ENCODE peak calls at places on chromosomes 11 and 22, in nine cellular contexts. P, H, C, Q, R, S, K, N and I are unnamed samples.

GRCh38 chr11:19890308-19890707 is 177.7 kb downstream of the NAV2 start:
- DNase-seq in H (no peak), Q (no peak), K (no peak), P (no peak), C (no peak), S (no peak), N (peak), R (no peak), I (no peak)

GRCh38 chr22:25362215-25362882 is 142.9 kb downstream of the CRYBB2 start:
- DNase-seq in H (peak), C (peak), Q (peak), S (peak), N (peak), K (peak), P (peak), R (peak), I (peak)

GRCh38 chr11:61893981-61894380 is 2.6 kb upstream of the FADS3 start:
- DNase-seq in S (no peak), P (no peak), R (no peak), Q (no peak), H (no peak), C (no peak), K (no peak), N (peak), I (no peak)

GRCh38 chr22:49046546-49047305 is 780.9 kb downstream of the BRD1 start:
- DNase-seq in C (peak), R (peak), Q (no peak), H (peak), K (no peak), N (no peak), P (peak), S (no peak), I (no peak)

GRCh38 chr11:94732617-94733292 is 35.4 kb upstream of the AMOTL1 start:
- DNase-seq in P (no peak), S (no peak), N (peak), C (peak), K (peak), R (no peak), Q (no peak), H (no peak), I (peak)

GRCh38 chr11:32706985-32707736 is 87.3 kb downstream of the CCDC73 start:
- DNase-seq in N (peak), K (no peak), C (no peak), H (no peak), Q (no peak), S (no peak), P (peak), R (peak), I (no peak)

GRCh38 chr11:619625-620050 is 3.9 kb upstream of the IRF7 start:
- DNase-seq in C (no peak), R (no peak), N (no peak), S (no peak), P (no peak), Q (no peak), K (peak), H (no peak), I (no peak)

GRCh38 chr11:3182462-3182852 is 17.3 kb upstream of the OSBPL5 start:
- DNase-seq in N (no peak), Q (no peak), P (no peak), C (no peak), S (no peak), K (peak), H (no peak), R (no peak), I (no peak)

GRCh38 chr22:27489265-27489675 is 312.3 kb downstream of the MN1 start:
- DNase-seq in R (peak), C (no peak), P (no peak), N (no peak), S (peak), K (no peak), H (no peak), Q (peak), I (no peak)

GRCh38 chr11:48093323-48093722 is 113.0 kb downstream of the PTPRJ start:
- DNase-seq in N (no peak), R (no peak), S (no peak), H (no peak), Q (no peak), P (no peak), C (no peak), K (no peak), I (no peak)

GRCh38 chr22:47634342-47634741 is 871.9 kb downstream of the TBC1D22A start:
- DNase-seq in N (no peak), H (no peak), Q (no peak), K (no peak), P (no peak), S (no peak), R (no peak), C (no peak), I (peak)

GRCh38 chr22:21651521-21652009 is 9.5 kb downstream of the SDF2L1 start:
- DNase-seq in K (no peak), P (no peak), R (no peak), S (no peak), H (no peak), C (no peak), N (no peak), Q (no peak), I (no peak)

GRCh38 chr11:37712246-37712645 is 1114.2 kb upstream of the RAG2 start:
- DNase-seq in N (no peak), R (no peak), H (no peak), S (no peak), P (no peak), C (no peak), K (no peak), Q (no peak), I (no peak)

GRCh38 chr11:63802637-63803414 is 10.4 kb upstream of the SPINDOC start:
- DNase-seq in S (no peak), Q (no peak), P (peak), H (no peak), C (peak), K (no peak), N (no peak), R (no peak), I (no peak)

GRCh38 chr11:13040969-13041561 is 31.9 kb downstream of the RASSF10 start:
- DNase-seq in P (no peak), Q (no peak), C (peak), K (no peak), H (no peak), S (no peak), N (no peak), R (no peak), I (peak)

GRCh38 chr11:130115218-130115617 is 44.4 kb upstream of the ST14 start:
- DNase-seq in C (no peak), S (no peak), K (no peak), R (no peak), N (peak), H (no peak), Q (no peak), P (no peak), I (no peak)

GRCh38 chr11:74948898-74949747 is at the start of the genes SPCS2 and XRRA1:
- DNase-seq in S (peak), C (peak), P (peak), R (peak), H (peak), N (peak), Q (peak), K (peak), I (peak)
- TF ChIP-seq POLR2AphosphoS5 in S (peak), C (peak), P (peak), R (peak), H (peak), N (peak), Q (peak), K (peak), I (peak)

DNA sequence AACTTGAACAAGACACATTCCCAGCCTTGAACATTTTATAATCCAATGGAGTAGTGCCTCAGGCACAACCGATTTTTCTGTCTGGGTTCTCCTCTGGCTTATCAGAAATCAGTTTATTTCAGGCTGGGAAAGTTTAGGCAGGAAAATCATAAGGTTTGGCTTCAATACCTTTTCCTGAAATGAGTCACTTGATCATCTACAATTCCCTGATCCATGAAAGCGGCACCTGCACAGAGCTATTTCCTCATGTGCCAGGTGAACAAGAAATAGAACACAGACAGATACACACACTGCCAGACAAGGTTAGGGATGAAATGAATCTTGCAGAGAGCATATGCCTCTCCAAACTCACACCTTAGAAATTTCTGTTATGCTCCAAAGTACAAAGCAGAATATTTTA is 106.7 kb upstream of the OR9G4 start:
- DNase-seq in N (no peak), K (no peak), R (no peak), P (no peak), S (peak), C (no peak), Q (peak), H (no peak), I (no peak)
- TF ChIP-seq CTCF in N (no peak), K (no peak), R (no peak), P (no peak), S (no peak), C (no peak), Q (no peak), H (no peak), I (no peak)

GRCh38 chr11:103370076-103370475 is 260.9 kb downstream of the DYNC2H1 start:
- DNase-seq in Q (no peak), P (no peak), K (no peak), S (no peak), H (no peak), C (no peak), R (no peak), N (no peak), I (no peak)
- H3K4me3 ChIP-seq in Q (no peak), P (no peak), K (no peak), S (no peak), H (no peak), C (no peak), R (no peak), N (no peak), I (no peak)

GRCh38 chr11:67277231-67277961 is 11.1 kb downstream of the GRK2 start:
- DNase-seq in H (peak), Q (peak), R (no peak), N (peak), P (no peak), K (peak), C (peak), S (peak), I (peak)
- TF ChIP-seq POLR2AphosphoS5 in H (no peak), Q (peak), R (no peak), N (peak), P (no peak), K (peak), C (peak), S (peak), I (peak)

GRCh38 chr11:1734571-1735081 is 15.8 kb downstream of the IFITM10 start:
- DNase-seq in S (no peak), P (no peak), K (no peak), R (no peak), N (no peak), C (no peak), Q (no peak), H (no peak), I (no peak)
- TF ChIP-seq CTCF in S (no peak), P (no peak), K (no peak), R (no peak), N (no peak), C (no peak), Q (no peak), H (no peak), I (no peak)

GRCh38 chr22:30265131-30265720 is 1.4 kb downstream of the OSM start:
- DNase-seq in P (no peak), K (no peak), C (no peak), S (no peak), R (no peak), H (no peak), N (no peak), Q (no peak), I (no peak)
- H3K4me3 ChIP-seq in P (no peak), K (no peak), C (no peak), S (no peak), R (no peak), H (no peak), N (no peak), Q (peak), I (no peak)